ENCODE peak calls at places on chromosomes 6 and 20, in four cellular contexts. One of them, this sample, is unnamed. For H3K4me1, the result is how much of the 10 kb centered on the place peaks cover.

GRCh38 chr20:57392512-57393271 is 1.5 kb downstream of the RBM38 start:
- DNase-seq in upper lobe of right lung: peak
- DNase-seq in A549: no peak
- DNase-seq in pancreas: no peak
- DNase-seq in this sample: peak

GRCh38 chr20:25173886-25174308 is 21.6 kb upstream of the ENTPD6 start:
- DNase-seq in A549: no peak
- DNase-seq in pancreas: no peak
- DNase-seq in upper lobe of right lung: no peak
- DNase-seq in this sample: no peak

GRCh38 chr6:42263165-42263852 is 45.6 kb upstream of the MRPS10 start:
- DNase-seq in pancreas: no peak
- DNase-seq in upper lobe of right lung: no peak
- DNase-seq in A549: no peak
- DNase-seq in this sample: no peak

GRCh38 chr6:139539852-139540251 is 165.4 kb upstream of the CITED2 start:
- DNase-seq in upper lobe of right lung: peak
- DNase-seq in pancreas: peak
- DNase-seq in A549: peak
- DNase-seq in this sample: no peak

GRCh38 chr6:36197739-36198221 is 1.2 kb downstream of the BRPF3 start:
- DNase-seq in pancreas: peak
- DNase-seq in A549: no peak
- DNase-seq in upper lobe of right lung: no peak
- DNase-seq in this sample: no peak

GRCh38 chr20:37777012-37777411 is 83.2 kb downstream of the CTNNBL1 start:
- DNase-seq in upper lobe of right lung: no peak
- DNase-seq in A549: no peak
- DNase-seq in pancreas: no peak
- DNase-seq in this sample: no peak

GRCh38 chr20:37379967-37380828 is 34.3 kb downstream of the SRC start:
- DNase-seq in pancreas: no peak
- DNase-seq in A549: peak
- DNase-seq in upper lobe of right lung: no peak
- DNase-seq in this sample: no peak

GRCh38 chr6:28693751-28694443 is 168.2 kb downstream of the GPX5 start:
- DNase-seq in A549: no peak
- DNase-seq in pancreas: no peak
- DNase-seq in upper lobe of right lung: no peak
- DNase-seq in this sample: no peak

GRCh38 chr6:105319331-105319730 is 83.6 kb downstream of the PREP start:
- DNase-seq in upper lobe of right lung: no peak
- DNase-seq in A549: no peak
- DNase-seq in pancreas: no peak
- DNase-seq in this sample: no peak

GRCh38 chr20:42887281-42887680 is 302.4 kb downstream of the PTPRT start:
- DNase-seq in A549: no peak
- DNase-seq in pancreas: no peak
- DNase-seq in upper lobe of right lung: no peak
- DNase-seq in this sample: no peak

GRCh38 chr20:63934271-63935068 is 21.7 kb downstream of the UCKL1 start:
- DNase-seq in upper lobe of right lung: no peak
- DNase-seq in A549: no peak
- DNase-seq in pancreas: no peak
- DNase-seq in this sample: no peak

GRCh38 chr20:34514897-34515483 is 1.2 kb upstream of the DYNLRB1 start:
- DNase-seq in pancreas: no peak
- DNase-seq in A549: no peak
- DNase-seq in upper lobe of right lung: no peak
- DNase-seq in this sample: no peak

GRCh38 chr20:8627386-8628030 is 441.4 kb upstream of the PLCB4 start:
- DNase-seq in A549: no peak
- DNase-seq in upper lobe of right lung: no peak
- DNase-seq in pancreas: no peak
- DNase-seq in this sample: no peak

GRCh38 chr6:137389150-137389664 is 105.0 kb downstream of the OLIG3 start:
- DNase-seq in A549: no peak
- DNase-seq in pancreas: no peak
- DNase-seq in upper lobe of right lung: no peak
- DNase-seq in this sample: peak

GRCh38 chr20:25324412-25324811 is 66.2 kb downstream of the ABHD12 start:
- DNase-seq in upper lobe of right lung: peak
- DNase-seq in A549: no peak
- DNase-seq in pancreas: peak
- DNase-seq in this sample: no peak

GRCh38 chr6:155014715-155015300 is 19.7 kb downstream of the TIAM2 start:
- DNase-seq in A549: no peak
- DNase-seq in upper lobe of right lung: no peak
- DNase-seq in pancreas: no peak
- DNase-seq in this sample: no peak

GRCh38 chr6:87408721-87409155 is 966 bp downstream of the CFAP206 start:
- DNase-seq in upper lobe of right lung: no peak
- DNase-seq in A549: no peak
- DNase-seq in pancreas: no peak
- DNase-seq in this sample: no peak

GRCh38 chr20:48223715-48224114 is 438.4 kb upstream of the SULF2 start:
- DNase-seq in upper lobe of right lung: no peak
- DNase-seq in pancreas: no peak
- DNase-seq in A549: no peak
- DNase-seq in this sample: no peak

GRCh38 chr6:49499623-49500022 is at the start of gene GLYATL3:
- DNase-seq in pancreas: no peak
- DNase-seq in upper lobe of right lung: no peak
- DNase-seq in A549: no peak
- DNase-seq in this sample: no peak

GRCh38 chr20:23298926-23299672 is 51.5 kb upstream of the NXT1 start:
- DNase-seq in upper lobe of right lung: no peak
- DNase-seq in pancreas: no peak
- DNase-seq in A549: no peak
- DNase-seq in this sample: no peak

GRCh38 chr20:45450097-45450818 is 19.3 kb upstream of the WFDC2 start:
- DNase-seq in upper lobe of right lung: no peak
- DNase-seq in pancreas: no peak
- DNase-seq in A549: peak
- DNase-seq in this sample: no peak

GRCh38 chr6:159203304-159204005 is 34.3 kb downstream of the FNDC1 start:
- DNase-seq in upper lobe of right lung: no peak
- DNase-seq in A549: no peak
- DNase-seq in pancreas: no peak
- DNase-seq in this sample: no peak

GRCh38 chr6:31821301-31822037 is 6.1 kb upstream of the HSPA1B start:
- DNase-seq in A549: peak
- DNase-seq in pancreas: peak
- DNase-seq in upper lobe of right lung: peak
- DNase-seq in this sample: peak

GRCh38 chr20:52145587-52145986 is 46.0 kb downstream of the ZFP64 start:
- DNase-seq in upper lobe of right lung: no peak
- DNase-seq in A549: no peak
- DNase-seq in pancreas: no peak
- DNase-seq in this sample: no peak

GRCh38 chr6:9646346-9647042 is 768.4 kb downstream of the TFAP2A start:
- DNase-seq in A549: no peak
- DNase-seq in upper lobe of right lung: no peak
- DNase-seq in pancreas: no peak
- DNase-seq in this sample: no peak

GRCh38 chr6:70763754-70764153 is 96.1 kb downstream of the SMAP1 start:
- DNase-seq in pancreas: no peak
- DNase-seq in A549: no peak
- DNase-seq in upper lobe of right lung: no peak
- DNase-seq in this sample: no peak

GRCh38 chr6:136846046-136846445 is 23.7 kb downstream of the PEX7 start:
- DNase-seq in A549: peak
- DNase-seq in pancreas: peak
- DNase-seq in upper lobe of right lung: no peak
- DNase-seq in this sample: no peak

GRCh38 chr6:36118550-36119107 is 11.7 kb upstream of the MAPK13 start:
- DNase-seq in pancreas: no peak
- DNase-seq in A549: no peak
- DNase-seq in upper lobe of right lung: no peak
- DNase-seq in this sample: peak

DNA sequence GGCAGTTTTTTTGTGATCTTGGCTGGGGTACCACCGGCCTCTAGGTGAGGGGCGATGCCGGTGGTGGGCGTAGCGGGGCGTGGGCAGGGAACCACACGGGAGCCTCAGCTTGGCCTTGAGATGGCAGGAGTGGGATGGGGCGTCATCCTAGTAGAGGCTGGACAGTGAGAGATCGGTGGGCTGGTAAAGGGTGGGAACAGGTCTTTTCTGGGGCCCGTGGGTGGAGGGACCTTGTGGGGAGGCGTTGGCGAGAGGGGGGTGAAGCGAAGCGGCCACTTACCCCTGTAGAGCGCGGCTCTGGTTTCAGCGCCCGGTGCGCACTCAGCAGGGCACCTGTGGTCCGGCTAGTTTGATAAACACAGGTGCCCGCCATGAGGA is 12.0 kb downstream of the ITPR3 start:
- DNase-seq in A549: no peak
- DNase-seq in upper lobe of right lung: no peak
- DNase-seq in pancreas: no peak
- DNase-seq in this sample: no peak
- H3K4me3 ChIP-seq in A549: peak
- H3K4me3 ChIP-seq in upper lobe of right lung: peak
- H3K4me3 ChIP-seq in pancreas: no peak
- H3K4me3 ChIP-seq in this sample: peak

DNA sequence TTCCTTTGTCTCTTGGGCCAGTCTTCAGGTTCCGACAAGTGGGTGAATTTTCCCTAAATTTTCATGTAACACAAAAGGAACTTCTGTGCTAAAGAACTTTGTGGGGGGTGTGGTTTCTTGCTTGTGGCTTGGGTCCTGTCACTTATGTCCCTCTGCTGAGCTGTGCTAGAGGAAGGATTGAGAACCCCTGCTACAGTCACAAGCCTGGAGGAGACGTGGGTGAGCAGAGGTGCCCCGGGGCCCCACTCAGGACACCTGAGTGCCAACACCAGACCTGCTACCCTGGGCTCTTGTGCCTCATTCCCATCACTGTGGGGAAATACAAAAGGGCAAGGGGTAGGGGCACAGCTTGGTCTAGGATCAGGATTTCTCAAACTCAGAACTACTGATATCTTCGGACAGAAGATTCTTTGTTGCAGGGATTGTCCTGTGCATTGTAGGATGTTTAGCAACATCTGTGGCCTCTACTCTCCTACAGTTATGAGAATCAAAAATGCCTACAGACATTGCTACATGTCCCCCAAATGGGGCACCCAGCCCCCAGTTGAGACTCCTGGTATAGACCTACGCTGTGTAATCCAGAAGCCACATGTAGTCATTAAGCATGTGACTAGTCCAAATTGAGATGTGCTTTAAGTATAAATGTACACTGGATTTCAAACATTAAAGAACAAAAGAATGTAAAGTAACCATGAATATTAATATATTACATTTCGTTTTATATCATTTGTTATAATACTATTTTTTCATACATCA is 128.7 kb downstream of the LY86 start:
- DNase-seq in upper lobe of right lung: no peak
- DNase-seq in A549: no peak
- DNase-seq in pancreas: no peak
- DNase-seq in this sample: no peak
- H3K4me1 ChIP-seq in upper lobe of right lung: under half
- H3K4me1 ChIP-seq in A549: under half
- H3K4me1 ChIP-seq in pancreas: under half
- H3K4me1 ChIP-seq in this sample: under half

GRCh38 chr20:50514035-50514337 is 3.8 kb downstream of the PTPN1 start:
- DNase-seq in upper lobe of right lung: no peak
- DNase-seq in pancreas: no peak
- DNase-seq in A549: no peak
- DNase-seq in this sample: no peak
- H3K27ac ChIP-seq in upper lobe of right lung: peak
- H3K27ac ChIP-seq in pancreas: no peak
- H3K27ac ChIP-seq in A549: no peak
- H3K27ac ChIP-seq in this sample: peak

GRCh38 chr6:63637865-63638445 is 2.4 kb downstream of the PHF3 start:
- DNase-seq in A549: no peak
- DNase-seq in upper lobe of right lung: no peak
- DNase-seq in pancreas: no peak
- DNase-seq in this sample: no peak

GRCh38 chr6:63635563-63636515 is at the start of gene PHF3:
- DNase-seq in upper lobe of right lung: peak
- DNase-seq in A549: peak
- DNase-seq in pancreas: peak
- DNase-seq in this sample: peak

GRCh38 chr6:63636516-63636968 is 940 bp downstream of the PHF3 start:
- DNase-seq in A549: peak
- DNase-seq in upper lobe of right lung: peak
- DNase-seq in pancreas: peak
- DNase-seq in this sample: peak

GRCh38 chr6:63634630-63635029 is 972 bp upstream of the PHF3 start:
- DNase-seq in A549: no peak
- DNase-seq in pancreas: no peak
- DNase-seq in upper lobe of right lung: no peak
- DNase-seq in this sample: peak

GRCh38 chr6:63635165-63635562 is 438 bp upstream of the PHF3 start:
- DNase-seq in A549: no peak
- DNase-seq in pancreas: no peak
- DNase-seq in upper lobe of right lung: no peak
- DNase-seq in this sample: no peak
- H3K4me3 ChIP-seq in A549: peak
- H3K4me3 ChIP-seq in pancreas: peak
- H3K4me3 ChIP-seq in upper lobe of right lung: peak
- H3K4me3 ChIP-seq in this sample: peak

DNA sequence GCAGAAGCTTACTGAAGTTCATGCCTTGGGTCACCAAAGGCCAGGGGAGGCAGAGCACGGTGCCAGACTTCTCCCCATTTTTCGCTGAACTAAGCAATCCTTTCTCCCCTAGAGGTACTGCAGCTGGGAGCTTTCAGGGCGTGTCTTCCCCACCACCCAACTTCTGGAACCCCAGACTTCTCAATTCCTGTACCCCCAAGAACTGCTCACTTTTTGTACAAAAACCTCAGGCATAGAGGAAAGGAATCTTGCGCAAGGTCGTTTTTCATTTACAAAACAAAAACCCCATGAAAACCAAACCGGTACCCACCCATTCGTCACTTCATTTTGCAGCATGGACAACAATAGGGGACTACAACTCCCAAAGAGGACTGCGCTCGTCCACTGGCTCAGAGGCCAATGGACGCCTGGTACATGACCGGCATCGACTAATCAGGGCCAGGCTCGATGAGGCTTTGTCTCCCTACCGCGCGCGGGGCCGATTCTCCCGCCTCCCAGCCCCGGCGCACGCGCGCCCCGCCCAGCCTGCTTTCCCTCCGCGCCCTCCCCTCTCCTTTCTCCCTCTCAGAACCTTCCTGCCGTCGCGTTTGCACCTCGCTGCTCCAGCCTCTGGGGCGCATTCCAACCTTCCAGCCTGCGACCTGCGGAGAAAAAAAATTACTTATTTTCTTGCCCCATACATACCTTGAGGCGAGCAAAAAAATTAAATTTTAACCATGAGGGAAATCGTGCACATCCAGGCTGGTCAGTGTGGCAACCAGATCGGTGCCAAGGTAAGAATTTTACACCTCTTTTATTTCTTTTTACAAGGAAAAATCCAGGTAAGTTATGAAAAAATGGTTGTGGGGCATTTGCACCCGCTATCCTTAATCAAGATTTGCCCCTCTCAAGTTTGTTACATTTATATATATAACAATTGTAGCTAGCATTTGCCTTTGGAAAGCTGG is at the start of gene TUBB:
- DNase-seq in upper lobe of right lung: peak
- DNase-seq in A549: peak
- DNase-seq in pancreas: peak
- DNase-seq in this sample: peak
- H3K4me1 ChIP-seq in upper lobe of right lung: under half
- H3K4me1 ChIP-seq in A549: under half
- H3K4me1 ChIP-seq in pancreas: under half
- H3K4me1 ChIP-seq in this sample: under half

This sample was measured in CD8-positive, alpha-beta memory T cell.